ENCODE peak calls at places on chromosome 9, in nine cellular contexts. E is mesothelial cell of epicardium, M is fibroblast of lung, V is left kidney, J is lower leg skin, Q is T1000, S is endothelial cell, C is NCI-H2227 treated with DMSO at 0.1 percent for 48 hours, G is LoVo. U is an unnamed sample.

GRCh38 chr9:32351845-32352244 is 32.6 kb upstream of the ACO1 start:
- DNase-seq in E (no peak), M (peak), V (peak), J (no peak), Q (no peak), S (no peak), C (no peak), G (no peak), U (no peak)

GRCh38 chr9:126614088-126614454 is 343 bp downstream of the LMX1B start:
- DNase-seq in E (no peak), M (no peak), V (peak), J (no peak), Q (no peak), S (no peak), C (no peak), G (no peak), U (no peak)

GRCh38 chr9:130962418-130963316 is 23.6 kb upstream of the FIBCD1 start:
- DNase-seq in E (no peak), M (peak), V (no peak), J (peak), Q (peak), S (no peak), C (no peak), G (peak), U (no peak)

GRCh38 chr9:93254806-93255519 is 71.0 kb downstream of the WNK2 start:
- DNase-seq in E (no peak), M (no peak), V (no peak), J (no peak), Q (no peak), S (no peak), C (no peak), G (no peak), U (no peak)

GRCh38 chr9:22829236-22829635 is 382.6 kb downstream of the DMRTA1 start:
- DNase-seq in E (no peak), M (no peak), V (no peak), J (no peak), Q (no peak), S (no peak), C (no peak), G (no peak), U (no peak)

GRCh38 chr9:99820330-99821186 is 1.1 kb upstream of the NR4A3 start:
- DNase-seq in E (no peak), M (peak), V (peak), J (peak), Q (no peak), S (no peak), C (no peak), G (peak), U (peak)

GRCh38 chr9:8764041-8764440 is 964.5 kb upstream of the DMAC1 start:
- DNase-seq in E (no peak), M (peak), V (peak), J (no peak), Q (no peak), S (no peak), C (no peak), G (no peak), U (no peak)

GRCh38 chr9:123933401-123933800 is 3.5 kb upstream of the DENND1A start:
- DNase-seq in E (no peak), M (peak), V (no peak), J (no peak), Q (no peak), S (no peak), C (no peak), G (peak), U (no peak)

GRCh38 chr9:127305450-127306226 is 41.1 kb downstream of the GARNL3 start:
- DNase-seq in E (no peak), M (no peak), V (no peak), J (no peak), Q (no peak), S (no peak), C (no peak), G (no peak), U (no peak)

GRCh38 chr9:100394819-100395218 is 32.1 kb upstream of the MSANTD3 start:
- DNase-seq in E (no peak), M (peak), V (no peak), J (no peak), Q (no peak), S (no peak), C (no peak), G (no peak), U (no peak)